ENCODE peak calls at places on chromosomes 4 and X, in six cellular contexts. M is Panc1, Q is heart right ventricle, W is kidney epithelial cell, P is left ventricle myocardium inferior, Z is GM06990. O is an unnamed sample. For H3K27me3, the result is how much of the 10 kb centered on the place peaks cover.

GRCh38 chrX:87299563-87300160 is 217.9 kb upstream of the KLHL4 start:
- DNase-seq in M (no peak), Q (no peak), W (no peak), P (no peak), Z (no peak), O (no peak)

GRCh38 chr4:83282049-83282535 is 2.5 kb downstream of the COQ2 start:
- DNase-seq in M (no peak), Q (no peak), W (peak), P (no peak), Z (no peak), O (no peak)

GRCh38 chr4:148787831-148788477 is 345.7 kb upstream of the NR3C2 start:
- DNase-seq in M (no peak), Q (no peak), W (peak), P (no peak), Z (no peak), O (no peak)

GRCh38 chrX:8731579-8732395 is at the start of gene ANOS1:
- DNase-seq in M (no peak), Q (peak), W (no peak), P (peak), Z (no peak), O (peak)

GRCh38 chrX:22134681-22135080 is 102.6 kb downstream of the PHEX start:
- DNase-seq in M (no peak), Q (no peak), W (peak), P (no peak), Z (no peak), O (peak)

GRCh38 chr4:65670331-65671031 is at the start of gene EPHA5:
- DNase-seq in M (no peak), Q (peak), W (peak), P (peak), Z (no peak), O (peak)

GRCh38 chrX:12174358-12174757 is 36.1 kb downstream of the FRMPD4 start:
- DNase-seq in M (no peak), Q (no peak), W (no peak), P (no peak), Z (no peak), O (no peak)

GRCh38 chr4:101367201-101367600 is 19.9 kb upstream of the PPP3CA start:
- DNase-seq in M (no peak), Q (no peak), W (peak), P (no peak), Z (no peak), O (peak)

GRCh38 chrX:19798423-19798822 is 89.0 kb downstream of the SH3KBP1 start:
- DNase-seq in M (no peak), Q (no peak), W (no peak), P (no peak), Z (no peak), O (no peak)

GRCh38 chr4:168942985-168943384 is 67.1 kb downstream of the CBR4 start:
- DNase-seq in M (no peak), Q (no peak), W (no peak), P (no peak), Z (no peak), O (no peak)

GRCh38 chrX:115525486-115525885 is 35.5 kb upstream of the PLS3 start:
- DNase-seq in M (no peak), Q (no peak), W (no peak), P (no peak), Z (no peak), O (no peak)

GRCh38 chr4:121072836-121073362 is 564 bp upstream of the NDNF start:
- DNase-seq in M (no peak), Q (no peak), W (no peak), P (peak), Z (peak), O (no peak)
- H3K27me3 ChIP-seq in M (under half), Q (half or more), W (under half), P (under half), Z (under half), O (under half)

GRCh38 chrX:108359811-108360602 is 78.2 kb downstream of the COL4A6 start:
- DNase-seq in M (no peak), Q (no peak), W (no peak), P (no peak), Z (no peak), O (no peak)
- H3K27me3 ChIP-seq in M (under half), Q (under half), W (under half), P (under half), Z (under half), O (under half)

DNA sequence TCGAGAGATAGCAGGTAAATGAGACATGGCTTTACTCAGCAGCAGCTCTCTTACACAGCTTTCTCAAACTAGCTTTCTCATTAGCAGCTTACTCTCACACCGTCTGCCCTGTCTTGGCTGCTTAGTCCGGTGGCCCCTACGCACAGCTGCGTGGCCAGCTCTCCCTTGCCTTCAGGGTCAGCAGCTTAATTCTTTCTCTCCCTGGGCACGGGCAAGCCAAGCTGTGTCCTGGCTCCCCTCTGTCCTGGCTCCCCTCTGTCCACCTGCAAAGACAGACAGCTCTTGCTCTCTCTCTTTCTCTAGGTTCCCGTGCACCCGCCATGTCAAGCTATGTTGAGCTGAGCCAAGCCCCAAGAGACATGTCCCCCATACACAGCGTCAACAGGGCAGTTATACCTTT is 39.4 kb downstream of the ZNF185 start:
- DNase-seq in M (no peak), Q (no peak), W (no peak), P (no peak), Z (no peak), O (no peak)
- H3K27me3 ChIP-seq in M (under half), Q (under half), W (under half), P (under half), Z (under half), O (under half)

DNA sequence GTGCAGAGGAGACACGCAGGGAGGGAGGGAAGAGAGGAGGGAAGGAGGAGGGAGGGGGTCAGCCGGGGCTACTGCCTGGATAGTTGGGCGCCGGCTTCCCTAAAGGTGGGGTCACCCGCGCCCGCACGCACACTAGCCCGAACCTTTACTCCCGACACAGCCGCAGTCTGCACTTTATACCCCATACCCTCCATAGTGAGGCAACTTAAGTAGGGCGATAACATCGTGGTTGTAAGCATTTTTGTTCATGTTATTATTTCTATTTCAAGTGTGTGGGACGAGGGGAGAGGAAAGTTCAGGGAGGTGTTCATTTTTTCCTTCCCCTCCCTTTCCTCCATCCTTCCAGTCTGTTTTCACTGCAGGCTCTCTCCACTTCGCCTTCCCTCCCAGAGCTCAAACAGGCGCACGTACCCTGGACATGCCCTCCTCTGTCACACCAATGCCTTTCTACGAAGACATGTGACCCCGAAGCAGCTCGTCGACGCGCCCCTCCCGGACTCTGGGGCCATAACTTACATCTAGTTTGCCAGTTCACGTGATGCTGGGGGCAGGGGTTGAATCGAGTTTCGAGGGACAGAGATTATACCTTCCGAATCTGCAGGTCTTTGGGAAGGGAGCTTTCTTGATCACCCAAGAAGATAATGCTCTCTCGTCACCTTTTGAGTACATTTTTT is at the start of gene PRKG2:
- DNase-seq in M (no peak), Q (no peak), W (no peak), P (no peak), Z (peak), O (no peak)
- H3K27me3 ChIP-seq in M (under half), Q (half or more), W (under half), P (half or more), Z (under half), O (under half)

GRCh38 chrX:107465932-107466620 is 16.6 kb downstream of the FRMPD3 start:
- DNase-seq in M (no peak), Q (no peak), W (no peak), P (no peak), Z (peak), O (no peak)
- H3K27me3 ChIP-seq in M (under half), Q (under half), W (under half), P (under half), Z (under half), O (under half)

DNA sequence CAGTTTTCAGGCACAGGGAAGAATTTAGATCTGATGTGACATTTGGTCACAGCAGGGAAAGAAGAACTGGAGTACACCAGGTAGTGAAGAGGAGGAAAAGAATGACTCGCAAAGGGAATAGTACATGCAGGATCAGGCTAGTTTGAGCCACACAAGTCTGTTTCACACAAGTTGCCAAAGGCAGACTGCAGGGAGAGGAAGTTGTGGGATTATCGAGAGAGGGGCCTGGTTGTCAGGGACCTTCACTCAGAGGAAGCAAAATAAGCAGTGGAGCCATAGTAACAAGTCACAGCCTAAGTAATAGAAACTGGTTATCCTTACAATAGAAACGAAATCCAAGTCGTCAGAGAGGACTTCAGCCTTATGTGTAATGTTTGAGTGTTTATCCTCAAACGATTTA is 316.8 kb upstream of the HTR2C start:
- DNase-seq in M (no peak), Q (no peak), W (no peak), P (no peak), Z (no peak), O (no peak)
- H3K27me3 ChIP-seq in M (under half), Q (under half), W (under half), P (under half), Z (under half), O (under half)